ENCODE peak calls at places on chromosomes 7 and 10, in nine cellular contexts. K is GM19239; E is stimulated activated CD4-positive, alpha-beta T cell treated with anti-CD3 and anti-CD28 coated beads, TNF-alpha, amount 100 ng/mL, for 48 hours; J is endothelial cell; W is posterior vena cava; D is right cardiac atrium; H is body of pancreas; I is esophagus squamous epithelium; Q is GM12864. A is an unnamed sample.

GRCh38 chr7:48040944-48041664 is 5.8 kb downstream of the C7orf57 start:
- DNase-seq in W (no peak), J (no peak), I (no peak), D (no peak), E (no peak), Q (no peak), H (no peak), K (no peak), A (no peak)

GRCh38 chr10:31490858-31491504 is 172.0 kb downstream of the ZEB1 start:
- DNase-seq in Q (peak), D (no peak), W (no peak), H (no peak), K (no peak), E (peak), I (no peak), J (peak), A (no peak)

GRCh38 chr10:3806603-3807002 is 21.6 kb upstream of the KLF6 start:
- DNase-seq in K (no peak), W (no peak), J (no peak), Q (no peak), D (no peak), H (peak), I (no peak), E (no peak), A (peak)

GRCh38 chr10:13390604-13391522 is 42.8 kb upstream of the SEPHS1 start:
- DNase-seq in D (peak), W (peak), Q (no peak), H (no peak), E (no peak), K (no peak), I (no peak), J (peak), A (no peak)

GRCh38 chr7:79420464-79420863 is 33.0 kb downstream of the MAGI2 start:
- DNase-seq in Q (no peak), K (no peak), H (no peak), D (no peak), W (no peak), I (no peak), J (no peak), E (no peak), A (no peak)

GRCh38 chr10:70323697-70324340 is 40.0 kb upstream of the NPFFR1 start:
- DNase-seq in Q (no peak), H (no peak), D (peak), E (no peak), J (no peak), W (peak), I (no peak), K (no peak), A (no peak)

GRCh38 chr10:129114588-129114987 is 352.5 kb upstream of the MGMT start:
- DNase-seq in D (no peak), Q (no peak), I (no peak), J (no peak), E (no peak), H (no peak), K (no peak), W (no peak), A (no peak)

GRCh38 chr10:89118091-89118490 is 89.0 kb downstream of the CH25H start:
- DNase-seq in D (no peak), I (no peak), Q (no peak), H (no peak), J (no peak), E (no peak), W (no peak), K (no peak), A (no peak)

GRCh38 chr10:12640026-12640425 is 290.7 kb downstream of the CAMK1D start:
- DNase-seq in J (no peak), Q (no peak), I (no peak), D (no peak), W (no peak), H (no peak), K (no peak), E (no peak), A (no peak)

GRCh38 chr10:28794986-28795385 is 117.7 kb downstream of the BAMBI start:
- DNase-seq in I (no peak), W (no peak), E (no peak), J (no peak), Q (no peak), H (no peak), K (no peak), D (no peak), A (no peak)

GRCh38 chr7:151249732-151250072 is 1.2 kb upstream of the SMARCD3 start:
- DNase-seq in H (peak), W (no peak), Q (no peak), K (no peak), E (no peak), I (no peak), D (peak), J (no peak), A (peak)

GRCh38 chr10:124688889-124689670 is 55.1 kb downstream of the FAM53B start:
- DNase-seq in H (no peak), J (no peak), W (no peak), E (peak), K (peak), D (peak), I (no peak), Q (peak), A (no peak)

GRCh38 chr10:110413903-110414562 is 83.7 kb upstream of the DUSP5 start:
- DNase-seq in W (no peak), E (no peak), K (no peak), Q (no peak), D (no peak), I (no peak), J (no peak), H (no peak), A (no peak)

GRCh38 chr10:87878664-87879459 is 15.4 kb downstream of the PTEN start:
- DNase-seq in K (no peak), W (no peak), E (no peak), I (no peak), H (no peak), D (no peak), J (no peak), Q (no peak), A (no peak)

GRCh38 chr7:43937444-43937843 is 11.2 kb downstream of the UBE2D4 start:
- DNase-seq in E (no peak), I (no peak), K (no peak), H (no peak), W (no peak), J (no peak), D (no peak), Q (no peak), A (no peak)

GRCh38 chr7:142797799-142798377 is 27.1 kb downstream of the PRSS2 start:
- DNase-seq in Q (no peak), I (no peak), H (no peak), D (no peak), K (no peak), E (no peak), W (no peak), J (no peak), A (no peak)

GRCh38 chr7:98287486-98287959 is 6.0 kb downstream of the BRI3 start:
- DNase-seq in K (no peak), D (no peak), Q (no peak), J (no peak), E (no peak), I (no peak), H (peak), W (no peak), A (peak)

GRCh38 chr10:30374353-30374752 is 25.3 kb upstream of the MTPAP start:
- DNase-seq in E (no peak), D (no peak), Q (no peak), W (no peak), K (no peak), I (no peak), H (no peak), J (no peak), A (no peak)

GRCh38 chr7:30225863-30226361 is 58.5 kb upstream of the ZNRF2 start:
- DNase-seq in K (no peak), W (no peak), D (peak), E (no peak), J (no peak), Q (peak), I (peak), H (peak), A (peak)

GRCh38 chr7:20558963-20559716 is 56.3 kb upstream of the ABCB5 start:
- DNase-seq in D (no peak), W (no peak), H (no peak), E (no peak), I (no peak), K (no peak), Q (no peak), J (no peak), A (no peak)

GRCh38 chr7:146864644-146865043 is 748.0 kb downstream of the CNTNAP2 start:
- DNase-seq in D (no peak), H (no peak), I (no peak), K (no peak), W (no peak), E (no peak), J (no peak), Q (no peak), A (no peak)

GRCh38 chr10:100744980-100745881 is at the start of gene PAX2:
- DNase-seq in K (no peak), H (no peak), D (no peak), I (no peak), Q (no peak), J (no peak), W (no peak), E (no peak), A (no peak)

GRCh38 chr10:71242621-71243009 is 30.2 kb downstream of the UNC5B start:
- DNase-seq in W (no peak), H (no peak), D (peak), J (no peak), Q (no peak), E (no peak), I (no peak), K (no peak), A (no peak)

GRCh38 chr7:138958026-138958956 is 22.9 kb downstream of the KIAA1549 start:
- DNase-seq in E (no peak), J (no peak), D (no peak), Q (no peak), H (peak), K (no peak), I (no peak), W (no peak), A (no peak)

GRCh38 chr10:36608251-36608650 is 517.1 kb upstream of the ANKRD30A start:
- DNase-seq in H (no peak), W (no peak), K (no peak), Q (no peak), J (no peak), E (no peak), I (no peak), D (no peak), A (no peak)

GRCh38 chr10:47050618-47051455 is 139.6 kb downstream of the PTPN20 start:
- DNase-seq in E (no peak), Q (no peak), D (no peak), I (no peak), H (no peak), K (no peak), W (no peak), J (no peak), A (peak)

GRCh38 chr7:157607218-157607617 is 270.4 kb downstream of the DNAJB6 start:
- DNase-seq in I (no peak), K (no peak), E (no peak), J (no peak), H (no peak), D (no peak), Q (no peak), W (peak), A (no peak)

GRCh38 chr10:59870152-59870551 is 36.2 kb downstream of the CCDC6 start:
- DNase-seq in J (no peak), Q (no peak), W (no peak), K (no peak), H (no peak), D (no peak), E (no peak), I (no peak), A (no peak)

GRCh38 chr10:11164806-11165590 is 147.3 kb downstream of the CELF2 start:
- DNase-seq in J (peak), K (no peak), E (no peak), H (peak), W (peak), Q (no peak), I (no peak), D (peak), A (peak)

A was measured in stomach.